ENCODE peak calls at places on chromosome 12, in eight cellular contexts. W, C, O, M, X, K, J and F are unnamed samples.

GRCh38 chr12:11757095-11757494 is 107.6 kb downstream of the ETV6 start:
- DNase-seq in W (no peak), C (no peak), O (no peak), M (no peak), X (no peak), K (peak), J (no peak), F (no peak)

GRCh38 chr12:121602766-121603165 is 21.9 kb upstream of the KDM2B start:
- DNase-seq in W (no peak), C (no peak), O (no peak), M (no peak), X (no peak), K (no peak), J (no peak), F (no peak)

GRCh38 chr12:54051081-54051912 is 2.3 kb upstream of the HOXC4 start:
- DNase-seq in W (no peak), C (no peak), O (no peak), M (no peak), X (no peak), K (no peak), J (no peak), F (no peak)

GRCh38 chr12:99712281-99712680 is 64.7 kb downstream of the GARIN6 start:
- DNase-seq in W (no peak), C (no peak), O (no peak), M (no peak), X (no peak), K (no peak), J (no peak), F (no peak)

GRCh38 chr12:8057839-8058238 is 8.3 kb downstream of the C3AR1 start:
- DNase-seq in W (no peak), C (peak), O (no peak), M (no peak), X (no peak), K (no peak), J (peak), F (no peak)

GRCh38 chr12:71671816-71672215 is 7.7 kb downstream of the THAP2 start:
- DNase-seq in W (peak), C (no peak), O (no peak), M (no peak), X (no peak), K (no peak), J (no peak), F (no peak)

GRCh38 chr12:66107451-66107915 is 23.1 kb downstream of the LLPH start:
- DNase-seq in W (peak), C (peak), O (no peak), M (no peak), X (peak), K (peak), J (peak), F (no peak)

GRCh38 chr12:105970885-105971284 is 167.9 kb downstream of the NUAK1 start:
- DNase-seq in W (no peak), C (no peak), O (no peak), M (no peak), X (no peak), K (no peak), J (no peak), F (no peak)

GRCh38 chr12:92121826-92122225 is 23.8 kb downstream of the BTG1 start:
- DNase-seq in W (no peak), C (no peak), O (no peak), M (no peak), X (no peak), K (no peak), J (no peak), F (no peak)

GRCh38 chr12:109098142-109098652 is 800 bp downstream of the UNG start:
- DNase-seq in W (peak), C (no peak), O (no peak), M (no peak), X (peak), K (peak), J (peak), F (peak)

GRCh38 chr12:69151254-69151751 is 88.1 kb upstream of the CPSF6 start:
- DNase-seq in W (no peak), C (no peak), O (no peak), M (no peak), X (no peak), K (no peak), J (peak), F (no peak)

GRCh38 chr12:26246483-26247164 is 51.3 kb downstream of the SSPN start:
- DNase-seq in W (no peak), C (no peak), O (no peak), M (no peak), X (no peak), K (no peak), J (no peak), F (no peak)

GRCh38 chr12:124509300-124509675 is 58.1 kb downstream of the NCOR2 start:
- DNase-seq in W (no peak), C (no peak), O (no peak), M (no peak), X (no peak), K (no peak), J (no peak), F (no peak)

GRCh38 chr12:131457028-131457310 is 253.9 kb upstream of the SFSWAP start:
- DNase-seq in W (no peak), C (no peak), O (no peak), M (no peak), X (no peak), K (no peak), J (no peak), F (no peak)

GRCh38 chr12:22628228-22628627 is 3.3 kb downstream of the ETNK1 start:
- DNase-seq in W (no peak), C (no peak), O (no peak), M (no peak), X (no peak), K (no peak), J (no peak), F (no peak)